ENCODE peak calls at places on chromosome 13, in six cellular contexts. T, P, R, V, O and G are unnamed samples.

GRCh38 chr13:113890758-113891480 is 27.0 kb upstream of the GAS6 start:
- DNase-seq in T (no peak), P (no peak), R (no peak), V (no peak), O (no peak), G (no peak)

GRCh38 chr13:22736084-22736767 is 444.6 kb upstream of the SGCG start:
- DNase-seq in T (no peak), P (no peak), R (no peak), V (no peak), O (no peak), G (no peak)

GRCh38 chr13:59750860-59751259 is 412.9 kb downstream of the DIAPH3 start:
- DNase-seq in T (peak; percentile 29), P (peak; percentile 3), R (peak; percentile 37), V (no peak), O (no peak), G (no peak)

GRCh38 chr13:111539252-111539651 is 218.8 kb downstream of the TEX29 start:
- DNase-seq in T (no peak), P (no peak), R (no peak), V (no peak), O (no peak), G (no peak)

GRCh38 chr13:114120486-114121430 is 11.7 kb downstream of the RASA3 start:
- DNase-seq in T (no peak), P (no peak), R (no peak), V (no peak), O (no peak), G (no peak)

GRCh38 chr13:50129065-50129922 is 114.0 kb downstream of the KCNRG start:
- DNase-seq in T (no peak), P (no peak), R (no peak), V (peak; percentile 72), O (no peak), G (no peak)

GRCh38 chr13:109105899-109106298 is 476.5 kb downstream of the MYO16 start:
- DNase-seq in T (no peak), P (no peak), R (no peak), V (no peak), O (no peak), G (no peak)

GRCh38 chr13:41587490-41587889 is 130.1 kb downstream of the RGCC start:
- DNase-seq in T (peak; percentile 12), P (no peak), R (no peak), V (peak; percentile 44), O (no peak), G (no peak)